ENCODE peak calls at places on chromosome 11, in six cellular contexts. X is trophoblast cell, C is IMR-90, Z is H9, Y is mesenchymal stem cell, A is H1. P is an unnamed sample.

GRCh38 chr11:69459848-69460539 is 21.5 kb upstream of the LINC01488 start:
- DNase-seq in A (no peak), Z (no peak), Y (peak), X (no peak), C (no peak), P (no peak)

GRCh38 chr11:11555228-11555627 is 66.6 kb downstream of the GALNT18 start:
- DNase-seq in A (no peak), Z (no peak), Y (no peak), X (no peak), C (no peak), P (no peak)

GRCh38 chr11:73331138-73331916 is 23.3 kb downstream of the ARHGEF17 start:
- DNase-seq in Y (peak), Z (peak), A (peak), C (peak), X (no peak), P (peak)

GRCh38 chr11:35918716-35919115 is 25.1 kb upstream of the LDLRAD3 start:
- DNase-seq in A (no peak), Z (no peak), X (no peak), C (no peak), Y (no peak), P (peak)

GRCh38 chr11:17350455-17351170 is 987 bp upstream of the NCR3LG1 start:
- DNase-seq in C (no peak), Y (no peak), A (no peak), X (peak), Z (no peak), P (no peak)

GRCh38 chr11:67561971-67562560 is 21.5 kb upstream of the GSTP1 start:
- DNase-seq in Z (no peak), Y (peak), X (peak), A (no peak), C (peak), P (no peak)

GRCh38 chr11:94067010-94067409 is 45.9 kb downstream of the HEPHL1 start:
- DNase-seq in Y (no peak), X (no peak), C (no peak), Z (no peak), A (no peak), P (no peak)

GRCh38 chr11:57364851-57365660 is 15.9 kb downstream of the PRG3 start:
- DNase-seq in Y (no peak), Z (peak), X (no peak), C (no peak), A (peak), P (no peak)

GRCh38 chr11:126147268-126148111 is 64.0 kb downstream of the RPUSD4 start:
- DNase-seq in Z (peak), A (no peak), Y (peak), X (no peak), C (no peak), P (peak)

DNA sequence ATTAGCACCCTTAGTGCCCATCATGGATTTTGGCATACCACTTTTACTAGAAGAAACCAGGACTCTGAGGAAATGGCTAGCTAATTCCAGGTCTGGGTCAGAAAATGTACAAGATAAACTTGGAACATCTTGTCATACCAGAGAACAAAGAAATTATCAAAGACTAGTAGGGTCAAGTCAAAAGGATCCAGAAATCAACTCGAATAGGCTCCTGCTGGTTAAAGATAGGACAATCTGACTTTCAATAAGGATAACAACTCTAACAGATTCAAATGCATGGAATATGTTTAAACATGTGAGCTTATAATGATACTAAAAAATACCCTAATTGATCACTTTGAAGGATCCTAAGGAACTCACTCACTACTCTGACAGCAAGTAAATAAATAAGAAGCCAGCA is 18.9 kb downstream of the GAB2 start:
- DNase-seq in Y (no peak), Z (no peak), X (no peak), C (no peak), A (no peak), P (no peak)
- H3K27ac ChIP-seq in Y (no peak), Z (no peak), X (no peak), C (no peak), A (no peak), P (no peak)

DNA sequence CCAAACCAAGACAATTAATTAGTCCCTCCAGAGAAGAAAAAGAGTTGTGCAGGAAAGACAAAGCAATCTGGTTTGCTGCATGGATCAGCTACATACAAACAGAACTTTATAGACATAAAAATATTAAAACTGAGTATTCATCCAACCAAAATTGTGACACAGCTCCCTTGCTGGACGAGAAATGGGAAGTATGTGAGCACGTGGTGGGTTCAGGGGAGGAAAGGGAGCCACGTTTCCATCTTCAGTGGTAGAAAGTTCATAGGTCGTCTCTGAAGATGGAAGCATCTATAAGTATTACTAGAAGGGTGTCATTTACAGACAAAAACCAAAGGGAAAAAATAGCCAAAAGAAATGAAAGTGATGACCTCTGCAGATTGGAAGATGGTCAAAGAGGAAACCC is 7.1 kb upstream of the KCNJ5 start:
- DNase-seq in X (no peak), Y (no peak), C (no peak), A (no peak), Z (no peak), P (no peak)
- H3K14ac ChIP-seq in X (no peak), Y (no peak), C (no peak), A (no peak), Z (no peak), P (no peak)

GRCh38 chr11:45333023-45333422 is 46.9 kb upstream of the SYT13 start:
- DNase-seq in A (no peak), Y (peak), Z (no peak), C (no peak), X (no peak), P (no peak)
- H2AFZ ChIP-seq in A (no peak), Y (no peak), Z (no peak), C (peak), X (no peak), P (no peak)

DNA sequence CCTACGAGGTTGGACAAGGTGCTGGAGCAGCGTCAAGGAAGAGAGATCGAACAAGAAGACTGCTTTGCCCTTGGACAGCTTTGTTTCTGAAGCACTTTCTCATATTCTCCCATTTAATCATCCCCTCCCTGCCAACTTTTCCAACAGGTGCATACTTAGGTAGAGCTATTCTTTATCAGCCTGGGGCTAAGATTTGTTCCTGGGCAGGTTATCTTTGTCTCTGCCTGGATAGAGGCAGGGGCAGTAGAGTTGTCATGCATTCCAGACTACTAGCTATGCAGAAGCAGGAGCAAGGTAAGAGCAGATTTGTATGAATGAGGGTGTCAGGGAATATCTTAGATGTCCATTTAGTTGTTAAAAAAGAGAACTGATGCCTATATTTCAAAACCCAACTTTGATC is 82.3 kb downstream of the PTPRJ start:
- DNase-seq in A (no peak), X (peak), C (no peak), Z (no peak), Y (no peak), P (no peak)
- H3K27ac ChIP-seq in A (no peak), X (no peak), C (no peak), Z (no peak), Y (peak), P (no peak)

DNA sequence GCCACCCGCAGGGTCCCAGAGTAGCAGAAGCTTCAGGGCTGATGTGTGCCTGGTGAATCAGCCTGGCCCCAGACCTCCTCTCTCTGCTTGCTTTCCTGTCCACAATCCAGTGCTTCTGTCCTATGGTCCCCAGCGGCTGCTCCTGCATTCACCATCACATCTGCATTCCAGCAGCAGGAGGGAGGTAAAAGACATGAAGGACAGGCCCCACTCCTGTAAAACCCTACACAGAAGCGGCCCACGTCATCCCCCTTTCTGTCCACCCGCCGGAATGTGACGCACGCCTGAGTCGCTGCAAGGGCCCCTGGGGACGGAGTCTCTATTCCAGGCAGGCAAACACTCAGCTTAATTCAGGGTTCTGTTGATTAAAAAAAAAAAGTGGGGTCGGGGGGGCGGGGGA is 58.3 kb downstream of the CDKN1C start:
- DNase-seq in Z (no peak), Y (peak), X (peak), A (no peak), C (peak), P (no peak)
- H3K14ac ChIP-seq in Z (no peak), Y (no peak), X (peak), A (no peak), C (peak), P (no peak)

GRCh38 chr11:117099681-117100080 is 1.5 kb upstream of the SIK3 start:
- DNase-seq in X (no peak), Y (no peak), C (no peak), Z (no peak), A (no peak), P (no peak)
- H2AFZ ChIP-seq in X (no peak), Y (no peak), C (no peak), Z (no peak), A (no peak), P (peak)

GRCh38 chr11:128924618-128925017 is 18.1 kb downstream of the TP53AIP1 start:
- DNase-seq in A (no peak), Z (no peak), Y (no peak), C (no peak), X (no peak), P (no peak)
- H3K27ac ChIP-seq in A (no peak), Z (no peak), Y (no peak), C (no peak), X (no peak), P (no peak)

DNA sequence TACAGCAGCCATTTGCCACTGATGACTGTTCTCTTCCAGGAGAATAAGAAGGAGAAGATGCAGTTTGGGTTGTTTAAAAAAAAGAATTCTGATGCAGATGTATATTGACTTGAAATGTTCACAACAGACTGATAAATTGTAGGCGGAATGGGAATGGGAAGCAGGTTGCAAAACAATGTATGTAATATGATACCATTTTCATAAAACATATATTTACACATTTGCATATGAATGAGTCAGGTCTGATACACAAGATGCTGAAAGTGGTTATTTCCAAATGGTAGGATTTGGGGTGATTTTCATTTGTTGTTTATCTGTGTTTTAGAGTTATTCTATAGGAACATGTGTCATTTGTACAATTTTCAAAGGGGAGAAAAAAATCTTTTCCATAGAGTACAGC is 9.0 kb upstream of the RCN1 start:
- DNase-seq in A (no peak), Y (no peak), X (no peak), C (no peak), Z (no peak), P (no peak)
- H3K14ac ChIP-seq in A (no peak), Y (no peak), X (no peak), C (no peak), Z (no peak), P (no peak)

GRCh38 chr11:34438529-34439507 is at the start of gene CAT:
- DNase-seq in X (peak), Y (no peak), C (peak), Z (no peak), A (peak), P (peak)
- H2AFZ ChIP-seq in X (peak), Y (no peak), C (peak), Z (no peak), A (no peak), P (no peak)

DNA sequence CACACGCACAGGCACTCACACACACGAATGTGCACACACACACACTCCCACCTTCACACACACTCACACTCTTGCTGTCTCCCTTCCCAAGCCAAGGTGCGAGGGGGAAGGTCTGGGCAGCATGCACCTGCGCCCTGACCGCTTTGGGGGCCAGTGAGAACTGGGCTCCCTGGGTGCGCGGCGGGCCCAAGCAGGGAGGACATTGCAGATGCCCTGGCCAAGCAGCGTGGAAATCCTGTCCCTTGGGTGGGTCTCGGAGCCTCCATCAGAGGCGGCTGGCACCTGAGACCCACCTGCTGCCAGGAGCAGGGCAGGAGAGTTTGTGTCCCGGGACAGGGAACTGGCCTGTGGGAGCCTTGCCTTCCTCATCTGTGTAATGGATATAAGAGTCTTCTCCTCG is 3.3 kb downstream of the CD81 start:
- DNase-seq in Z (no peak), A (no peak), C (no peak), X (no peak), Y (no peak), P (no peak)
- H3K27ac ChIP-seq in Z (no peak), A (no peak), C (no peak), X (no peak), Y (no peak), P (no peak)

P was measured in neuronal stem cell.